ENCODE peak calls at places on chromosomes 6 and 20, in ten cellular contexts. G is lower leg skin, W is mesothelial cell of epicardium, M is cardiac muscle cell, N is Right ventricle myocardium superior, I is heart right ventricle, S is hypothalamus, D is GM12891, L is T follicular helper cell, A is progenitor cell of endocrine pancreas. C is an unnamed sample.

GRCh38 chr6:159520002-159520401 is 173.0 kb downstream of the SOD2 start:
- DNase-seq in I (no peak), S (no peak), A (no peak), W (no peak), L (no peak), M (no peak), D (no peak), N (no peak), G (no peak), C (no peak)

GRCh38 chr20:53914861-53915458 is 155.4 kb downstream of the BCAS1 start:
- DNase-seq in M (no peak), S (no peak), G (no peak), I (no peak), A (no peak), N (no peak), L (no peak), W (no peak), D (no peak), C (no peak)

GRCh38 chr20:9244811-9245210 is 175.9 kb downstream of the PLCB4 start:
- DNase-seq in G (no peak), S (no peak), L (no peak), I (no peak), M (no peak), W (no peak), D (no peak), N (no peak), A (no peak), C (no peak)

GRCh38 chr6:56144538-56145324 is 102.6 kb downstream of the COL21A1 start:
- DNase-seq in L (no peak), G (no peak), I (no peak), A (no peak), W (no peak), M (no peak), N (no peak), D (no peak), S (no peak), C (no peak)

GRCh38 chr6:39206250-39206721 is 23.0 kb downstream of the KCNK5 start:
- DNase-seq in M (no peak), N (no peak), A (no peak), L (no peak), S (no peak), D (no peak), W (no peak), I (no peak), G (no peak), C (no peak)

GRCh38 chr6:84854801-84855400 is 90.5 kb upstream of the TBX18 start:
- DNase-seq in D (no peak), N (no peak), M (no peak), L (no peak), G (no peak), S (no peak), I (no peak), A (no peak), W (no peak), C (no peak)

GRCh38 chr20:57581202-57582028 is 20.5 kb downstream of the PCK1 start:
- DNase-seq in N (no peak), S (no peak), L (no peak), D (no peak), M (no peak), W (no peak), I (no peak), G (no peak), A (no peak), C (peak)

GRCh38 chr6:142947702-142948480 is 2.9 kb upstream of the HIVEP2 start:
- DNase-seq in G (no peak), W (no peak), A (no peak), I (no peak), N (no peak), L (no peak), D (peak), S (no peak), M (no peak), C (no peak)

GRCh38 chr20:53866787-53867740 is 203.3 kb downstream of the BCAS1 start:
- DNase-seq in L (no peak), G (no peak), N (no peak), M (no peak), I (no peak), W (no peak), S (no peak), D (no peak), A (no peak), C (no peak)

GRCh38 chr6:133339543-133340384 is 98.6 kb downstream of the EYA4 start:
- DNase-seq in G (no peak), S (no peak), W (no peak), D (no peak), N (no peak), I (no peak), M (no peak), L (no peak), A (no peak), C (no peak)

GRCh38 chr6:129135421-129135820 is 252.5 kb downstream of the LAMA2 start:
- DNase-seq in W (no peak), D (no peak), M (no peak), N (no peak), I (no peak), S (no peak), L (no peak), G (no peak), A (no peak), C (no peak)

GRCh38 chr20:50286609-50287008 is 96.0 kb downstream of the CEBPB start:
- DNase-seq in M (no peak), D (no peak), G (peak), N (peak), I (peak), S (no peak), W (no peak), A (no peak), L (no peak), C (no peak)

GRCh38 chr6:85756982-85757381 is 114.3 kb upstream of the SYNCRIP start:
- DNase-seq in N (no peak), L (no peak), G (no peak), W (no peak), I (no peak), S (no peak), A (no peak), M (peak), D (no peak), C (no peak)

GRCh38 chr6:150008588-150008987 is 16.7 kb downstream of the RAET1L start:
- DNase-seq in M (no peak), I (no peak), A (no peak), L (no peak), G (no peak), W (no peak), S (no peak), N (no peak), D (no peak), C (peak)

GRCh38 chr6:161922631-161923119 is 648.8 kb upstream of the AGPAT4 start:
- DNase-seq in A (no peak), N (peak), G (peak), I (peak), M (peak), S (peak), D (no peak), W (no peak), L (no peak), C (no peak)

GRCh38 chr20:51402201-51402600 is 140.3 kb downstream of the NFATC2 start:
- DNase-seq in G (no peak), M (no peak), W (no peak), D (no peak), S (no peak), A (no peak), L (peak), I (no peak), N (no peak), C (peak)

GRCh38 chr6:26196846-26197683 is 109.8 kb downstream of the HFE start:
- DNase-seq in G (peak), L (peak), N (peak), W (peak), D (no peak), A (no peak), M (peak), S (peak), I (peak), C (peak)

GRCh38 chr20:50048420-50049166 is 64.4 kb downstream of the UBE2V1 start:
- DNase-seq in S (peak), L (no peak), D (no peak), W (no peak), M (no peak), I (no peak), N (peak), A (no peak), G (no peak), C (no peak)

GRCh38 chr6:3569817-3570216 is 113.0 kb upstream of the SLC22A23 start:
- DNase-seq in G (no peak), L (no peak), W (no peak), I (no peak), N (no peak), M (no peak), A (no peak), S (no peak), D (no peak), C (no peak)

GRCh38 chr6:107110200-107110599 is 5.1 kb downstream of the BEND3 start:
- DNase-seq in D (no peak), M (no peak), N (no peak), A (no peak), L (no peak), W (no peak), G (no peak), S (no peak), I (no peak), C (no peak)

GRCh38 chr6:89985744-89986493 is 91.7 kb downstream of the GJA10 start:
- DNase-seq in I (peak), M (no peak), W (no peak), S (no peak), D (no peak), G (no peak), N (no peak), A (no peak), L (no peak), C (no peak)

C was measured in spleen.